ENCODE peak calls at places on chromosomes 4 and X, in ten cellular contexts. S is tibial artery; C is uterus; Z is mammary epithelial cell; U is astrocyte; W is GM12878; P is CD8-positive, alpha-beta T cell; V is spleen; X is pancreas; E is ascending aorta. D is an unnamed sample. For H3K27me3, the result is how much of the 10 kb centered on the place peaks cover.

GRCh38 chr4:176849076-176849475 is 56.4 kb upstream of the VEGFC start:
- DNase-seq in X (no peak), P (no peak), C (no peak), U (no peak), W (no peak), S (no peak), Z (peak), V (no peak), E (no peak), D (no peak)

GRCh38 chrX:65667503-65668355 is at the start of gene MSN:
- DNase-seq in E (no peak), X (peak), W (no peak), P (peak), C (peak), V (peak), U (no peak), Z (peak), S (peak), D (peak)

GRCh38 chr4:105858466-105859040 is 36.7 kb upstream of the NPNT start:
- DNase-seq in U (no peak), X (no peak), C (no peak), P (no peak), S (no peak), W (peak), Z (no peak), V (no peak), E (no peak), D (no peak)

GRCh38 chr4:125323547-125324100 is 8.9 kb downstream of the FAT4 start:
- DNase-seq in X (no peak), Z (peak), C (no peak), W (no peak), P (no peak), S (no peak), V (no peak), U (peak), E (no peak), D (no peak)

GRCh38 chr4:27973056-27973455 is 1112.4 kb downstream of the STIM2 start:
- DNase-seq in V (no peak), U (no peak), Z (no peak), S (no peak), X (no peak), E (no peak), P (no peak), C (no peak), W (no peak), D (no peak)

GRCh38 chrX:154010330-154011087 is 9.2 kb downstream of the IRAK1 start:
- DNase-seq in C (no peak), W (no peak), Z (no peak), S (no peak), P (no peak), E (no peak), X (peak), U (no peak), V (no peak), D (no peak)

GRCh38 chr4:20552004-20552403 is 148.3 kb upstream of the PACRGL start:
- DNase-seq in P (no peak), X (no peak), W (no peak), C (no peak), U (no peak), E (no peak), Z (no peak), V (no peak), S (no peak), D (no peak)

GRCh38 chr4:41134581-41134980 is 79.8 kb downstream of the APBB2 start:
- DNase-seq in S (no peak), Z (no peak), U (no peak), P (no peak), E (no peak), X (no peak), V (no peak), W (no peak), C (no peak), D (no peak)

GRCh38 chr4:84681488-84682274 is 98.8 kb downstream of the CDS1 start:
- DNase-seq in W (no peak), V (no peak), E (no peak), Z (peak), C (no peak), U (peak), X (no peak), S (no peak), P (no peak), D (no peak)

GRCh38 chr4:174177536-174177935 is 105.9 kb downstream of the FBXO8 start:
- DNase-seq in V (no peak), U (no peak), S (no peak), W (no peak), Z (no peak), E (no peak), C (no peak), X (no peak), P (no peak), D (no peak)

GRCh38 chr4:137307806-137308205 is 224.5 kb downstream of the PCDH18 start:
- DNase-seq in E (no peak), P (no peak), W (no peak), X (no peak), V (no peak), U (peak), S (peak), C (peak), Z (peak), D (no peak)

GRCh38 chr4:90293320-90293719 is 166.1 kb downstream of the CCSER1 start:
- DNase-seq in P (no peak), V (no peak), Z (no peak), C (no peak), U (no peak), S (no peak), X (no peak), W (no peak), E (no peak), D (no peak)

GRCh38 chr4:2836391-2836859 is 7.2 kb upstream of the ADD1 start:
- DNase-seq in X (peak), Z (no peak), S (no peak), V (no peak), E (no peak), P (no peak), C (peak), W (no peak), U (no peak), D (no peak)

GRCh38 chr4:34043131-34043530 is 2201.2 kb downstream of the ARAP2 start:
- DNase-seq in V (no peak), X (no peak), Z (no peak), E (no peak), U (no peak), C (no peak), W (no peak), S (no peak), P (no peak), D (no peak)

GRCh38 chr4:41363384-41363981 is 106.8 kb downstream of the UCHL1 start:
- DNase-seq in P (no peak), W (no peak), E (peak), S (peak), C (peak), Z (no peak), X (no peak), V (peak), U (peak), D (no peak)

GRCh38 chrX:47166126-47166525 is 21.1 kb downstream of the RBM10 start:
- DNase-seq in X (no peak), U (no peak), W (no peak), C (peak), S (no peak), P (no peak), E (no peak), Z (no peak), V (peak), D (no peak)

GRCh38 chr4:167713756-167714155 is 378.6 kb upstream of the ANXA10 start:
- DNase-seq in W (no peak), Z (no peak), U (peak), C (no peak), X (no peak), V (no peak), P (no peak), E (no peak), S (no peak), D (no peak)

GRCh38 chrX:68841251-68842049 is 12.6 kb downstream of the EFNB1 start:
- DNase-seq in U (no peak), W (no peak), E (no peak), S (no peak), V (no peak), X (peak), P (no peak), Z (no peak), C (no peak), D (no peak)

GRCh38 chrX:67613366-67613765 is 69.5 kb downstream of the AR start:
- DNase-seq in X (no peak), Z (no peak), U (peak), S (no peak), P (no peak), C (no peak), V (no peak), E (no peak), W (no peak), D (no peak)

GRCh38 chrX:2351321-2351720 is 149.5 kb downstream of the DHRSX start:
- DNase-seq in S (no peak), P (no peak), W (no peak), Z (peak), C (peak), V (no peak), E (no peak), X (no peak), U (peak), D (no peak)

GRCh38 chr4:1026115-1026514 is 14.7 kb downstream of the FGFRL1 start:
- DNase-seq in E (no peak), Z (peak), C (no peak), V (no peak), P (no peak), X (peak), S (no peak), U (no peak), W (peak), D (no peak)

GRCh38 chr4:174948826-174949225 is 30.7 kb downstream of the ADAM29 start:
- DNase-seq in P (no peak), V (peak), W (no peak), S (no peak), Z (no peak), C (no peak), U (no peak), E (no peak), X (no peak), D (no peak)

GRCh38 chrX:4550018-4550417 is 836.6 kb upstream of the PRKX start:
- DNase-seq in U (no peak), C (no peak), X (no peak), S (no peak), E (no peak), V (no peak), Z (no peak), P (no peak), W (no peak), D (no peak)

GRCh38 chrX:97446298-97446882 is 562.7 kb downstream of the RPA4 start:
- DNase-seq in S (no peak), P (no peak), C (no peak), E (no peak), Z (no peak), U (peak), W (no peak), X (no peak), V (no peak), D (no peak)

GRCh38 chr4:16125571-16126445 is 42.0 kb upstream of the PROM1 start:
- DNase-seq in V (no peak), E (no peak), S (no peak), W (no peak), U (no peak), Z (no peak), C (no peak), X (no peak), P (no peak), D (no peak)

GRCh38 chrX:75156537-75156945 is 458 bp upstream of the ABCB7 start:
- DNase-seq in P (no peak), Z (peak), C (peak), W (no peak), X (no peak), E (no peak), U (peak), V (no peak), S (no peak), D (no peak)

GRCh38 chr4:41693629-41694028 is 54.9 kb downstream of the PHOX2B start:
- DNase-seq in P (no peak), Z (peak), V (no peak), C (no peak), U (peak), W (no peak), E (no peak), S (no peak), X (no peak), D (no peak)

GRCh38 chr4:850323-850945 is 24.5 kb upstream of the CPLX1 start:
- DNase-seq in X (no peak), P (no peak), E (no peak), Z (no peak), S (no peak), C (no peak), W (no peak), U (no peak), V (peak), D (no peak)

GRCh38 chr4:6548201-6548881 is 26.6 kb upstream of the MAN2B2 start:
- DNase-seq in P (no peak), E (no peak), C (no peak), Z (peak), U (no peak), W (no peak), S (no peak), V (no peak), X (no peak), D (no peak)

GRCh38 chrX:46912098-46912672 is at the start of gene JADE3:
- DNase-seq in P (no peak), Z (peak), W (no peak), U (peak), V (peak), S (peak), C (peak), X (peak), E (peak), D (peak)

DNA sequence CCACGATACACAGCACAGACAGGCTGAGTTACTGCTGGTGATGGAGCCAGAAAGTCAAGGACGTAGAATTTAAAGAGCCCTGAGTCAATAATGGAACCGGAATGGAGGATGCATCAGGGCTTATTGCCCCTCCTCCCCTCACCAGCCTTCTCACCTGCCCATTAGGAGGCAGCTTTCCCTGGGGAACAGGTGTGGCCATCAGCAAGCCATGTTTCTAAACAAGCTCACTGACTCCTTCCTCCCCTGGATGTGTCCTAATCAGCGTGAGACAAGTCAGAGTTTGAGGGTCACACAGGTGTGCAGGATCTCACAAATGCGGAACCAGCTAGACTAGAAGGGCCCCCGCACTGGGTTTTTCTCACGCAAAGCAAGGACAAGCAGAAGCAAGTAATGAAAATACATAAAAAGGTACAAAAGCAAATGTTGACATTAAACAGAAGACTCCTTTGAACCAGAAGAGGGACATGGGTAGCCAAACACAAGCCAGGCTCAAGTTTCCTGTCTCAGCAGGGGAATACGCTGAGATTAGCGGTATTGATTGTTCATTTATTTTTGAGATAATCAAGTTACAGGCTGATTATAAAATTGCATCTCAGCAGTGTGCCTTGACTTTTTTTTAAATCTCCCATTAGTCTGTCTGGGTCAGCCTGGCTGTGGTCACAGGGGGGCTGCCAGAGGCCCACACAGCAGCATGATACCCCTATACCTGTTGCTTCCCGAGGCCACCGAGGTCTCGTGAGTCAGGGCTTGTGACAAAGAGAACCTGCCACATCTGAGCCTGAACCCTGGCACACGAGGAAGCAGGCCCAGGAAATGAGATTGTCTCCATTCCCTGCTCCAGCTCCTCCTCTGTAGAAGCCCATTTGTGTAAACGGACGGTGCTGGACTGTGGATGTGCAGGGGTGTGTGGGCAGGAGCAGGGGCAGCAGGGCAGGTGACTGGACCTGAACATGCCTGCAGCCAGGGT is 37.4 kb downstream of the CCKAR start:
- DNase-seq in C (no peak), V (no peak), S (no peak), Z (no peak), E (no peak), W (no peak), U (no peak), P (no peak), X (peak), D (no peak)
- H3K27me3 ChIP-seq in C (under half), V (under half), S (under half), Z (under half), E (under half), W (under half), U (under half), P (under half), X (under half), D (under half)

GRCh38 chr4:86816463-86817107 is 32.6 kb downstream of the SLC10A6 start:
- DNase-seq in X (no peak), E (no peak), V (no peak), S (peak), P (no peak), W (no peak), U (no peak), C (peak), Z (no peak), D (no peak)

GRCh38 chr4:86815653-86816052 is 33.5 kb downstream of the SLC10A6 start:
- DNase-seq in Z (no peak), P (no peak), C (no peak), E (no peak), U (no peak), V (no peak), S (no peak), X (no peak), W (no peak), D (no peak)

GRCh38 chr4:86818211-86818610 is 31.0 kb downstream of the SLC10A6 start:
- DNase-seq in S (no peak), C (no peak), E (no peak), P (no peak), Z (no peak), W (no peak), U (peak), V (no peak), X (no peak), D (no peak)

GRCh38 chr4:86822136-86822535 is 27.0 kb downstream of the SLC10A6 start:
- DNase-seq in E (no peak), X (no peak), V (no peak), P (no peak), S (no peak), U (peak), W (no peak), Z (no peak), C (no peak), D (no peak)

DNA sequence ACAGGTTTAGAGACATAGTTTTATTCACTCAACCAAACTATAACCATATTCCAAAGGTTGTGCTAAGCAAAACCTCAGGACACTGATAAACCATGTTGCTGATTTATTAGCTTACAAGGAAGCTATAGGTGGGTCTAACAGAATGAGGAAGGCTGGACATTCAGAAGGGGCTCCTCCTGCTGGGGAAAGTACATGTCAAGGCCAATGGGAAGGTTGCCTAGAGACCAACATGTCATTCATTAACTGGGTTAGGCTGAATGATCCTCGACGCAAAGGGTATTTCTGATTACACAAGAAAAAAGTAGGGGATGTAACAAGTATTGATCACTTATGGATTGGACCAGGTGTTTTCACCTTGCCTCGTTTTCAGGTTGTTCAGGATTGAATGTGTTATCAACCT is 30.3 kb downstream of the SLC10A6 start:
- DNase-seq in W (no peak), U (no peak), C (no peak), V (no peak), X (no peak), E (no peak), S (no peak), P (no peak), Z (no peak), D (no peak)
- TF ChIP-seq CTCF in W (no peak), U (no peak), C (no peak), V (no peak), X (no peak), E (no peak), S (no peak), P (no peak), Z (no peak), D (no peak)

DNA sequence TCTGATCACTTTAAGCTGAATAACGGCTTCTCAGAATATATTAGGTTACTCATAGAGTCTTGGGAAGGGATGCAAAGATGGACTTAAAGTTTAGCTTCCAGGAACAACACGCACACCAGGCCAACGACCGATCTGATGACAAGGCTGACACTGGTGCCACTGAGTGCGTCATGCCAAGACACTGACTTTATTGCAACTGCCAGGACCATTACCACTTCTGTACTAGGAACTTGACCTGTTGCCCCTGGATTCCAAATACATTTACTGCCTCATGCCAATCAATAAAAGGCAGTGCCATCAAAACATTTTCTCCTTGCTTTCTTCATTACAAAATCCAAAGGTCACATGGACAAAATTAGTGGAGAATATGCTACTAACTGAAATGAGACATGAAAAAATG is 505.9 kb upstream of the CTSO start:
- DNase-seq in W (no peak), Z (no peak), C (no peak), E (no peak), V (no peak), X (no peak), S (no peak), U (no peak), P (no peak), D (no peak)
- H3K27me3 ChIP-seq in W (under half), Z (under half), C (under half), E (under half), V (under half), X (under half), S (under half), U (under half), P (under half), D (under half)

GRCh38 chr4:164730705-164731393 is 23.1 kb upstream of the SMIM31 start:
- DNase-seq in Z (no peak), E (no peak), U (no peak), P (no peak), C (no peak), X (no peak), V (no peak), S (no peak), W (no peak), D (no peak)

DNA sequence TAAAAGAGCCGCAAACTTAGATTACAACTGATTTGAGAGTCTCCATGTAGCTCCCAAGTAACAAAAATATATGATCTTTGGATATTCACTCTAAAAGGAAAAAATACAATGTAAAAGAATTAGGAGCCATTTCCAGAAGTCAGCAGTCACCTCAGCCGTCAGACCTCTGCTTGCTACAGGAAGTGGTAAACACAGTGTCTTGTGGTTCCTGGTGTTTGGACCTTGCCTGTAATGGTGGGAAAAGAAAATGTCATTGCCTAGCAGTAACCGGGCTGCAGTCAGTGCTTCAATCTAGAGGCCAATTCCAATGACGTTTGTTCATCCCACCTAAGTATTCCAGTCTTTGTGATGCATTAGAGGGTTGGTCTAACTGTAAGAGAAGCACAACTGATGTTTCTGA is 28.9 kb upstream of the SMIM31 start:
- DNase-seq in E (no peak), Z (no peak), S (no peak), V (no peak), P (no peak), C (no peak), X (no peak), W (no peak), U (no peak), D (no peak)
- TF ChIP-seq CTCF in E (no peak), Z (no peak), S (no peak), V (no peak), P (no peak), C (no peak), X (no peak), W (no peak), U (no peak), D (no peak)

DNA sequence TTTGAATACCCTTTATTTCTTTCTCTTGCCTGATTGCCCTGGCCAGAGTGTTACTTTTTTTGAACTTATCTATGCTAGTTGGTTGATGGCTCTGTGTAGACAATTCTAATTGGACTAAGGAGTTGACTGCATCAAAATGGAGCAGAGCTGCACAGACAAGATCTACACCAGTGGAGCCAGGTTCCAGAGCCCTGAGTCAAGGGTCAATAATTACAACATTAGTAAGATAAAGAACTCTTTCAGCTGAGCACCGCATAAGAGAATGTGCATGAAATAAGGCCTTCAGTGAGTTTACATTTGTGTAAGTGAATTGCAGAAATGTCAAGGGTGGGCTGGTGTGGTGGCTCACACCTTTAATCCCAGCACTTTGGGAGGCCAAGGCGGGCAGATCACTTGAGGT is 599.7 kb upstream of the TENM3 start:
- DNase-seq in E (no peak), V (no peak), S (no peak), X (no peak), P (no peak), U (no peak), Z (no peak), W (no peak), C (no peak), D (no peak)
- H3K27me3 ChIP-seq in E (under half), V (under half), S (under half), X (under half), P (under half), U (under half), Z (under half), W (under half), C (under half), D (under half)

D was measured in CD4-positive, alpha-beta T cell.